ENCODE peak calls at places on chromosomes 4 and X, in ten cellular contexts. D is effector CD4-positive, alpha-beta T cell; V is GM23338; B is left lung; H is NCI-H2081; W is activated T-cell treated with anti-CD3 and anti-CD28 coated beads, Interleukin-2, amount 50 U/mL, for 24 hours; N is NB4; K is HS-27A; L is activated naive CD4-positive, alpha-beta T cell; Q is fibroblast of pulmonary artery. X is an unnamed sample.

GRCh38 chrX:107571296-107571998 is 56.9 kb upstream of the PRPS1 start:
- DNase-seq in D (no peak), V (no peak), B (peak), H (no peak), W (no peak), N (no peak), K (peak), L (no peak), Q (peak), X (peak)

GRCh38 chr4:176964116-176964691 is 171.5 kb upstream of the VEGFC start:
- DNase-seq in D (no peak), V (peak), B (no peak), H (no peak), W (no peak), N (peak), K (peak), L (no peak), Q (no peak), X (no peak)

GRCh38 chr4:6668391-6668790 is 25.3 kb upstream of the S100P start:
- DNase-seq in D (no peak), V (no peak), B (no peak), H (no peak), W (no peak), N (no peak), K (no peak), L (no peak), Q (peak), X (peak)

GRCh38 chrX:20857746-20858145 is 516.5 kb upstream of the CNKSR2 start:
- DNase-seq in D (no peak), V (no peak), B (no peak), H (no peak), W (no peak), N (peak), K (no peak), L (no peak), Q (peak), X (no peak)

GRCh38 chr4:157225096-157225495 is 4.6 kb downstream of the GRIA2 start:
- DNase-seq in D (no peak), V (no peak), B (no peak), H (peak), W (no peak), N (no peak), K (no peak), L (no peak), Q (no peak), X (no peak)

GRCh38 chr4:164949448-164950118 is 27.9 kb downstream of the TRIM61 start:
- DNase-seq in D (no peak), V (peak), B (no peak), H (no peak), W (no peak), N (no peak), K (no peak), L (no peak), Q (no peak), X (no peak)

GRCh38 chrX:130799393-130799792 is 103.6 kb downstream of the ENOX2 start:
- DNase-seq in D (no peak), V (no peak), B (no peak), H (no peak), W (no peak), N (no peak), K (no peak), L (no peak), Q (peak), X (peak)

GRCh38 chrX:147217334-147217733 is 402.8 kb upstream of the CXorf51A start:
- DNase-seq in D (no peak), V (no peak), B (no peak), H (no peak), W (no peak), N (no peak), K (no peak), L (no peak), Q (no peak), X (no peak)

GRCh38 chrX:48890934-48891401 is 6.6 kb downstream of the TIMM17B start:
- DNase-seq in D (no peak), V (peak), B (no peak), H (no peak), W (no peak), N (no peak), K (no peak), L (no peak), Q (no peak), X (no peak)

GRCh38 chrX:28552322-28552721 is 34.9 kb upstream of the IL1RAPL1 start:
- DNase-seq in D (no peak), V (no peak), B (no peak), H (no peak), W (no peak), N (no peak), K (no peak), L (no peak), Q (peak), X (peak)

GRCh38 chrX:37347420-37347819 is 1.7 kb upstream of the PRRG1 start:
- DNase-seq in D (no peak), V (peak), B (no peak), H (no peak), W (no peak), N (peak), K (no peak), L (no peak), Q (peak), X (peak)

GRCh38 chr4:1760521-1761001 is 32.5 kb upstream of the FGFR3 start:
- DNase-seq in D (no peak), V (no peak), B (no peak), H (no peak), W (no peak), N (no peak), K (no peak), L (no peak), Q (no peak), X (no peak)

GRCh38 chrX:138026211-138026610 is 460.3 kb downstream of the ZIC3 start:
- DNase-seq in D (no peak), V (peak), B (no peak), H (peak), W (no peak), N (peak), K (no peak), L (no peak), Q (no peak), X (peak)

GRCh38 chrX:153955451-153955732 is 10.9 kb upstream of the RENBP start:
- DNase-seq in D (no peak), V (no peak), B (no peak), H (no peak), W (no peak), N (no peak), K (no peak), L (no peak), Q (no peak), X (no peak)

GRCh38 chr4:136810626-136811025 is 721.7 kb downstream of the PCDH18 start:
- DNase-seq in D (no peak), V (no peak), B (no peak), H (no peak), W (no peak), N (no peak), K (peak), L (no peak), Q (no peak), X (no peak)

GRCh38 chr4:41505161-41505653 is 32.8 kb upstream of the LIMCH1 start:
- DNase-seq in D (no peak), V (no peak), B (no peak), H (peak), W (no peak), N (no peak), K (peak), L (no peak), Q (peak), X (peak)

GRCh38 chr4:150217192-150217591 is 138.9 kb downstream of the DCLK2 start:
- DNase-seq in D (no peak), V (peak), B (no peak), H (peak), W (no peak), N (no peak), K (no peak), L (no peak), Q (peak), X (peak)

GRCh38 chr4:116839826-116840225 is 245.6 kb downstream of the TRAM1L1 start:
- DNase-seq in D (no peak), V (no peak), B (no peak), H (no peak), W (no peak), N (peak), K (no peak), L (no peak), Q (peak), X (peak)

GRCh38 chr4:17544205-17544604 is 29.2 kb downstream of the CLRN2 start:
- DNase-seq in D (no peak), V (peak), B (no peak), H (peak), W (no peak), N (peak), K (no peak), L (no peak), Q (peak), X (peak)

GRCh38 chr4:122914938-122915337 is 7.5 kb downstream of the NUDT6 start:
- DNase-seq in D (no peak), V (no peak), B (no peak), H (no peak), W (no peak), N (no peak), K (no peak), L (no peak), Q (peak), X (peak)

GRCh38 chrX:46758163-46758955 is 559 bp downstream of the SLC9A7 start:
- DNase-seq in D (no peak), V (peak), B (no peak), H (peak), W (peak), N (no peak), K (no peak), L (no peak), Q (no peak), X (peak)

GRCh38 chr4:19739101-19739651 is 512.5 kb upstream of the SLIT2 start:
- DNase-seq in D (no peak), V (no peak), B (no peak), H (no peak), W (no peak), N (peak), K (peak), L (no peak), Q (peak), X (peak)

GRCh38 chr4:152795891-152796290 is 16.1 kb downstream of the ARFIP1 start:
- DNase-seq in D (no peak), V (no peak), B (no peak), H (no peak), W (no peak), N (no peak), K (no peak), L (no peak), Q (no peak), X (no peak)

GRCh38 chrX:30735839-30736238 is 82.6 kb downstream of the GK start:
- DNase-seq in D (peak), V (peak), B (peak), H (peak), W (peak), N (peak), K (no peak), L (peak), Q (peak), X (peak)

GRCh38 chrX:10011991-10012390 is 44.8 kb downstream of the CLDN34 start:
- DNase-seq in D (no peak), V (peak), B (no peak), H (no peak), W (no peak), N (peak), K (no peak), L (no peak), Q (no peak), X (peak)

GRCh38 chrX:136728393-136728792 is 52.3 kb downstream of the ARHGEF6 start:
- DNase-seq in D (no peak), V (no peak), B (no peak), H (no peak), W (no peak), N (no peak), K (no peak), L (no peak), Q (no peak), X (no peak)

GRCh38 chr4:15318621-15319348 is 109.0 kb upstream of the C1QTNF7 start:
- DNase-seq in D (no peak), V (no peak), B (no peak), H (no peak), W (no peak), N (no peak), K (no peak), L (no peak), Q (no peak), X (no peak)